ENCODE peak calls at places on chromosome 17, in ten cellular contexts. Y is iPS DF 6.9; A is activated CD4-positive, alpha-beta T cell treated with anti-CD3 and anti-CD28 coated beads, Interleukin-2, amount 10 ng/mL, durations not matched to agents 7 days and 5 days; M is effector memory CD4-positive, alpha-beta T cell; R is naive thymus-derived CD4-positive, alpha-beta T cell; V is GOT3; N is uterus; G is C1 segment of cervical spinal cord; C is M059J; Q is stimulated activated CD4-positive, alpha-beta T cell treated with anti-CD3 and anti-CD28 coated beads, Interleukin-2, amount 100 ng/mL, for 24 hours. J is an unnamed sample.

GRCh38 chr17:34820922-34821321 is 140.3 kb downstream of the CCT6B start:
- DNase-seq in Y (no peak), A (no peak), M (no peak), R (no peak), V (no peak), N (no peak), G (no peak), C (peak; percentile 65), Q (no peak), J (no peak)

GRCh38 chr17:49214665-49215360 is 4.3 kb downstream of the ABI3 start:
- DNase-seq in Y (no peak), A (no peak), M (no peak), R (no peak), V (no peak), N (no peak), G (no peak), C (peak; percentile 57), Q (no peak), J (no peak)

GRCh38 chr17:31373150-31374082 is 18.1 kb upstream of the RAB11FIP4 start:
- DNase-seq in Y (no peak), A (peak; percentile 63), M (no peak), R (peak; percentile 61), V (no peak), N (no peak), G (no peak), C (peak; percentile 67), Q (no peak), J (no peak)

GRCh38 chr17:6666077-6666521 is 14.5 kb downstream of the C17orf100 start:
- DNase-seq in Y (peak; percentile 76), A (peak; percentile 54), M (no peak), R (no peak), V (peak; percentile 14), N (peak; percentile 65), G (peak; percentile 2), C (peak; percentile 77), Q (peak; percentile 60), J (peak; percentile 66)

GRCh38 chr17:30377574-30377973 is 1.2 kb upstream of the CPD start:
- DNase-seq in Y (no peak), A (no peak), M (no peak), R (no peak), V (no peak), N (no peak), G (no peak), C (no peak), Q (no peak), J (no peak)

GRCh38 chr17:76659928-76660614 is 16.5 kb upstream of the ST6GALNAC1 start:
- DNase-seq in Y (no peak), A (peak; percentile 31), M (no peak), R (no peak), V (no peak), N (no peak), G (no peak), C (peak; percentile 59), Q (no peak), J (no peak)

GRCh38 chr17:7035591-7036368 is at the start of gene SLC16A13:
- DNase-seq in Y (no peak), A (peak; percentile 99), M (peak; percentile 97), R (peak; percentile 97), V (peak; percentile 72), N (peak; percentile 93), G (peak; percentile 75), C (peak; percentile 97), Q (peak; percentile 98), J (peak; percentile 84)

GRCh38 chr17:77687921-77688320 is 270.6 kb upstream of the TNRC6C start:
- DNase-seq in Y (no peak), A (no peak), M (no peak), R (no peak), V (no peak), N (no peak), G (no peak), C (no peak), Q (no peak), J (no peak)

GRCh38 chr17:80942360-80943345 is 49.0 kb upstream of the CHMP6 start:
- DNase-seq in Y (no peak), A (no peak), M (no peak), R (no peak), V (no peak), N (peak; percentile 97), G (no peak), C (no peak), Q (no peak), J (no peak)

GRCh38 chr17:2580641-2581040 is 12.8 kb upstream of the PAFAH1B1 start:
- DNase-seq in Y (no peak), A (no peak), M (no peak), R (no peak), V (no peak), N (no peak), G (no peak), C (no peak), Q (no peak), J (no peak)

GRCh38 chr17:17959520-17960361 is 12.5 kb downstream of the TOM1L2 start:
- DNase-seq in Y (no peak), A (peak; percentile 29), M (no peak), R (peak; percentile 24), V (no peak), N (no peak), G (no peak), C (peak; percentile 72), Q (peak; percentile 46), J (no peak)

GRCh38 chr17:45136846-45137560 is 1.5 kb downstream of the ACBD4 start:
- DNase-seq in Y (no peak), A (no peak), M (no peak), R (no peak), V (no peak), N (no peak), G (no peak), C (no peak), Q (no peak), J (no peak)

GRCh38 chr17:44219636-44220210 is at the start of gene UBTF:
- DNase-seq in Y (no peak), A (peak; percentile 67), M (peak; percentile 64), R (peak; percentile 70), V (no peak), N (peak; percentile 73), G (no peak), C (peak; percentile 60), Q (peak; percentile 63), J (no peak)